ENCODE peak calls at places on chromosomes 12 and 14, in six cellular contexts. Y is CD8-positive, alpha-beta T cell; E is Peyer's patch; P is foreskin fibroblast; C is astrocyte of the spinal cord; J is neural progenitor cell. K is an unnamed sample.

GRCh38 chr12:27498159-27498558 is 25.8 kb upstream of the PPFIBP1 start:
- DNase-seq in C (no peak), Y (no peak), E (no peak), P (no peak), J (no peak), K (no peak)

GRCh38 chr12:94427520-94428381 is 31.9 kb downstream of the CEP83 start:
- DNase-seq in C (peak), Y (no peak), P (peak), E (no peak), J (no peak), K (no peak)

GRCh38 chr12:7131502-7131866 is 1.3 kb downstream of the CLSTN3 start:
- DNase-seq in E (no peak), Y (no peak), P (no peak), J (peak), C (no peak), K (no peak)

GRCh38 chr14:93430889-93431670 is at the start of gene UNC79:
- DNase-seq in E (no peak), Y (no peak), C (no peak), P (no peak), J (peak), K (peak)

GRCh38 chr14:64215978-64216377 is 78.2 kb downstream of the ESR2 start:
- DNase-seq in C (no peak), E (peak), P (no peak), J (no peak), Y (no peak), K (no peak)

GRCh38 chr12:1840981-1841425 is 20.6 kb downstream of the LRTM2 start:
- DNase-seq in J (no peak), E (no peak), Y (no peak), C (no peak), P (no peak), K (no peak)

GRCh38 chr12:66594688-66595087 is 84.2 kb downstream of the GRIP1 start:
- DNase-seq in J (no peak), E (no peak), Y (no peak), C (peak), P (no peak), K (peak)

GRCh38 chr14:80136358-80136757 is 74.9 kb downstream of the DIO2 start:
- DNase-seq in P (no peak), J (peak), C (peak), Y (no peak), E (no peak), K (peak)

GRCh38 chr14:59427653-59428578 is 37.3 kb downstream of the GPR135 start:
- DNase-seq in Y (no peak), E (no peak), C (no peak), J (no peak), P (peak), K (no peak)

GRCh38 chr14:65211341-65211987 is 109.1 kb upstream of the MAX start:
- DNase-seq in P (peak), E (no peak), Y (no peak), J (no peak), C (peak), K (peak)

GRCh38 chr12:78210894-78211302 is 380.2 kb downstream of the NAV3 start:
- DNase-seq in J (no peak), P (peak), E (no peak), C (peak), Y (no peak), K (peak)

GRCh38 chr14:55107766-55108554 is 21.1 kb upstream of the LGALS3 start:
- DNase-seq in E (peak), J (no peak), C (peak), P (peak), Y (no peak), K (peak)

GRCh38 chr14:39369029-39369428 is 63.2 kb downstream of the FBXO33 start:
- DNase-seq in E (no peak), P (no peak), C (no peak), J (peak), Y (no peak), K (no peak)

GRCh38 chr14:72555609-72556000 is 338.3 kb downstream of the DPF3 start:
- DNase-seq in E (no peak), C (no peak), P (no peak), Y (no peak), J (no peak), K (no peak)

GRCh38 chr14:92135269-92135668 is 13.5 kb downstream of the CPSF2 start:
- DNase-seq in C (peak), J (peak), Y (no peak), E (no peak), P (no peak), K (peak)

GRCh38 chr12:5102261-5102789 is 58.6 kb downstream of the KCNA5 start:
- DNase-seq in Y (no peak), J (no peak), C (peak), P (peak), E (no peak), K (no peak)

GRCh38 chr14:78530078-78530477 is 359.9 kb downstream of the NRXN3 start:
- DNase-seq in C (peak), J (peak), P (no peak), E (no peak), Y (no peak), K (peak)

GRCh38 chr12:6364037-6364360 is 11.4 kb downstream of the SCNN1A start:
- DNase-seq in C (no peak), Y (peak), E (no peak), J (no peak), P (no peak), K (no peak)

GRCh38 chr14:103418508-103418818 is 33.2 kb downstream of the MARK3 start:
- DNase-seq in J (no peak), P (peak), E (no peak), Y (no peak), C (peak), K (peak)

GRCh38 chr14:64638625-64639024 is 65.6 kb upstream of the PLEKHG3 start:
- DNase-seq in Y (no peak), P (no peak), J (no peak), E (no peak), C (no peak), K (no peak)

GRCh38 chr12:1936406-1937320 is 18.2 kb upstream of the CACNA2D4 start:
- DNase-seq in E (no peak), C (peak), J (no peak), Y (no peak), P (peak), K (peak)

GRCh38 chr12:45292486-45293195 is 76.7 kb downstream of the ANO6 start:
- DNase-seq in Y (no peak), E (no peak), C (peak), J (no peak), P (no peak), K (peak)
- H3K4me3 ChIP-seq in Y (no peak), E (no peak), C (no peak), J (no peak), P (no peak), K (no peak)

GRCh38 chr12:109880938-109881337 is 597 bp upstream of the GLTP start:
- DNase-seq in E (no peak), C (no peak), P (no peak), Y (no peak), J (peak), K (peak)

GRCh38 chr12:109881752-109882151 is 1.4 kb upstream of the GLTP start:
- DNase-seq in Y (no peak), P (no peak), E (no peak), C (no peak), J (no peak), K (peak)

GRCh38 chr12:109879332-109880048 is 851 bp downstream of the GLTP start:
- DNase-seq in P (no peak), Y (no peak), E (no peak), J (peak), C (no peak), K (no peak)

GRCh38 chr12:109878749-109879148 is 1.6 kb downstream of the GLTP start:
- DNase-seq in Y (no peak), P (no peak), J (no peak), C (no peak), E (no peak), K (peak)

GRCh38 chr12:109880049-109880931 is at the start of gene GLTP:
- DNase-seq in P (peak), Y (peak), J (peak), C (peak), E (peak), K (peak)
- TF ChIP-seq CTCF in P (no peak), Y (peak), J (peak), C (peak), E (peak), K (no peak)

DNA sequence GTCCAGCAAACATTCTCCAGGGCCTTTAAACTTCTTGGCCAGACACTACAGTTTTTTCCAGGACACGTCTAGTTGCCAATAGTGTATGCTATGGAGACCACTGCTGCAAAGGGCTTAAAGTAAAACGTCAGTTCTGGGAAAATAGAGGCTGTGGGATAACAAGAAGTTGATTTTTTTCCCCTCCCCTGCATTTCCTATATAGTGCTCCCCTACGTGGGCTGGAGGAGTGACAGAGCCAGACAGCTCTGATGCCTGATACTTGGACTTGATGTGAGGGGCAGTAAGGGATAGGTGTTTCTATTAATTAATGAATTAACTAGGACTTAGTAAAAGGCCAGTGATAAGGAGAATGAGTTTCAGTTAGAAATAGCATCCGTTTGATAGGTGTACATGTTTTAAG is 2.4 kb downstream of the ACVR1B start:
- DNase-seq in J (no peak), Y (no peak), C (no peak), E (no peak), P (no peak), K (no peak)
- H3K4me3 ChIP-seq in J (no peak), Y (no peak), C (no peak), E (no peak), P (no peak), K (no peak)

GRCh38 chr12:47942327-47943230 is 20.8 kb upstream of the TMEM106C start:
- DNase-seq in J (peak), E (peak), C (no peak), Y (peak), P (no peak), K (no peak)
- TF ChIP-seq CTCF in J (peak), E (no peak), C (no peak), Y (peak), P (no peak), K (peak)

GRCh38 chr12:25052191-25053020 is 103.5 kb upstream of the BCAT1 start:
- DNase-seq in C (no peak), Y (peak), P (no peak), E (peak), J (no peak), K (peak)
- H3K4me3 ChIP-seq in C (no peak), Y (peak), P (no peak), E (peak), J (no peak), K (peak)

DNA sequence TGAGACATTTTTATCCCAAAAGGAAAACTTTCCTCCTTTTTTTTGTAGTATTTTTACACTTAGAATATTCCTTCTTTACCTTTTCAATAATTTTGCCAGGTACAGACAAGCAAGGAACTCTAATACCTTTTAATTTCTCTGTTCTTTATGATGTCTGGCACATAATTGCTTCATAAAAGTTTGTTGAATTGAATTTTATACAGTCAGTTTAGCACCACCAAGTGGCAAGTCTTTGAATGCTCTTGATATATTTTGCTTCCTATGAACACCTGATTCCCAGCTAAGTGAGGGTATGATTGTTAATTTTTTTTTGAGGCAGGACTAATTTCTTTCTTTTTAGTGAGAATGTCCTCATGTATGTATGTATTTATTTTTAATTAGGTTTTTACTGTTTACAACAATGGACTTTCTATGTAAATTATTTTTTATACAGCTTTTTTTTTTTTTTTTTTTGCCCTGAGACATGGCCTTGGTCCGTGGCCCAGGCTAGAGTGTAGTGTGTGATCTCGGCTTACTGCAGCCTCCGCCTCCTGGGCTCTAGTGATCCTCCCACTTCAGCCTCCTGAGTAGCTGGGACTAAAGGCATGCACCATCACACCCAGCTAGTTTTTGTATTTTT is 6.9 kb downstream of the TBC1D15 start:
- DNase-seq in C (peak), E (no peak), J (no peak), P (no peak), Y (no peak), K (peak)
- TF ChIP-seq CTCF in C (peak), E (peak), J (peak), P (peak), Y (peak), K (peak)

DNA sequence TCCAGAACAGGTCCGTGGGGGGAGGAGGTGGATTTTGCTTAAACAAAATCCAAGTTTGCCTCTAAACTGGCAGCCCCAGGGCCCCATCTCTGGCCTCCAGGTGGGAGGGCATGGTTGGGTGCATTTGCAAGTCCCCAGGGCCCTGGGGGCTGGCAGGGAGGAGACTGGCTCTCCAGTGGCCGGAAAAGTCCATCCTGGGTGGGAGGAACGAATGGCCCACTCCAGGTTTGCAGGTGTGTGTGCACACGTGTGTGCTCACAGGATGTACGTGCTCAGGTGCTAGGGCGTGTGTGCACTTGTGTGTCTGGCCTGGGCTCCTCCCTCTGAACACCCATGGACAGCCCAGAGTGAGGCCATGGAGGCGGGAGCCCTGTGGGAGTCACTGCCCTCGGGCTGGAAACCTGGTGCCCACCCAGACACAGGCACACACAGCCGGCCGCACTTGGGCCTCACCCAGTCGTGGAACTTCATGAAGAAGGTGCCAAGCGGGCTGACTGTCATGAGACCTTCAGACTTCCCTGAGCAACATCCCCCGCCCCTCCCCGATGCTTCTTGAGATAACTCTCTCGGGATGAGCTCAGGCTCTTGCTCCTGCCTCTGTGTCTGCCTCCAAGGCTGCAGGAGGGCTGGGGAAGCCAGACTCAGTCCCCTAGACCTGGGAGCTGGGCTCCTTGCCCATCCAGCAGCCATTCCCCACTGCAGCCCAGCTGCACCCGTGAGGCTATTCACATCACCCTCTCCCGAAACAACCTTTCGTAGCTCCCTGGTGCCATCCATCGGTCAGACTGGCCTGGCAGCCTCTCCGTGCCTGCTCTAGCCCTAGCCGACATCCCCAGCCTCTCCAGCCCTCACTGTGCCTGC is 9.4 kb downstream of the AHNAK2 start:
- DNase-seq in J (peak), P (no peak), Y (no peak), C (no peak), E (peak), K (peak)
- H3K4me3 ChIP-seq in J (no peak), P (peak), Y (no peak), C (peak), E (no peak), K (peak)